ENCODE peak calls at places on chromosomes 11 and 22, in seven cellular contexts. W, Q, D, Y, O, T and J are unnamed samples.

GRCh38 chr22:11627436-11627797 is 3900.6 kb upstream of the OR11H1 start:
- DNase-seq in W (no peak), D (no peak), Y (no peak), O (peak), Q (no peak), T (no peak), J (no peak)

GRCh38 chr22:22925795-22926358 is 38.3 kb downstream of the IGLL5 start:
- DNase-seq in O (no peak), Q (no peak), T (no peak), D (no peak), Y (no peak), W (no peak), J (no peak)

GRCh38 chr22:38110008-38110862 is at the start of gene BAIAP2L2:
- DNase-seq in Y (peak), D (no peak), O (peak), Q (peak), W (no peak), T (no peak), J (no peak)

GRCh38 chr11:96157517-96157873 is 185.5 kb downstream of the MAML2 start:
- DNase-seq in W (no peak), D (no peak), Q (no peak), T (no peak), O (no peak), Y (no peak), J (no peak)

GRCh38 chr11:60169264-60169915 is 13.5 kb downstream of the MS4A6A start:
- DNase-seq in W (peak), T (peak), O (no peak), Y (peak), D (no peak), Q (no peak), J (no peak)

GRCh38 chr11:18844753-18845367 is 53.3 kb upstream of the PTPN5 start:
- DNase-seq in W (no peak), T (no peak), Q (no peak), D (no peak), Y (no peak), O (no peak), J (no peak)

GRCh38 chr11:131561486-131561885 is 191.1 kb downstream of the NTM start:
- DNase-seq in Y (no peak), D (no peak), W (no peak), T (no peak), O (no peak), Q (no peak), J (no peak)

GRCh38 chr22:48103126-48103875 is 1340.9 kb downstream of the TBC1D22A start:
- DNase-seq in Y (no peak), T (no peak), D (no peak), Q (no peak), O (no peak), W (no peak), J (no peak)

GRCh38 chr11:17273668-17274321 is 2.7 kb upstream of the NUCB2 start:
- DNase-seq in W (no peak), D (no peak), T (no peak), Y (no peak), Q (peak), O (no peak), J (no peak)

GRCh38 chr11:57711414-57712255 is at the start of gene MED19:
- DNase-seq in T (peak), Y (peak), Q (peak), O (peak), D (peak), W (peak), J (peak)

GRCh38 chr11:116144387-116144958 is 628.3 kb downstream of the BUD13 start:
- DNase-seq in D (no peak), O (no peak), W (no peak), Y (no peak), T (no peak), Q (no peak), J (no peak)

GRCh38 chr11:65274734-65275682 is 13.2 kb downstream of the POLA2 start:
- DNase-seq in T (peak), O (peak), W (peak), Y (peak), D (peak), Q (peak), J (no peak)

GRCh38 chr11:35617687-35618496 is at the start of gene FJX1:
- DNase-seq in Q (peak), Y (no peak), T (peak), D (no peak), O (peak), W (peak), J (peak)

GRCh38 chr11:34174411-34175041 is 69.1 kb downstream of the NAT10 start:
- DNase-seq in T (peak), Y (peak), W (peak), O (peak), Q (peak), D (peak), J (peak)

GRCh38 chr11:99814021-99814420 is 793.3 kb downstream of the CNTN5 start:
- DNase-seq in Q (no peak), O (no peak), Y (no peak), W (no peak), D (no peak), T (no peak), J (no peak)

GRCh38 chr11:43578346-43579170 is 102.0 kb upstream of the HSD17B12 start:
- DNase-seq in W (no peak), O (no peak), T (no peak), Y (no peak), Q (no peak), D (no peak), J (no peak)

GRCh38 chr22:36325163-36326031 is 62.4 kb downstream of the MYH9 start:
- DNase-seq in O (peak), W (no peak), Y (no peak), T (peak), D (peak), Q (peak), J (no peak)

GRCh38 chr22:42831712-42832111 is 25.4 kb downstream of the ARFGAP3 start:
- DNase-seq in Y (no peak), O (no peak), W (no peak), Q (no peak), T (no peak), D (no peak), J (no peak)

GRCh38 chr11:2135018-2135569 is 4.1 kb downstream of the IGF2 start:
- DNase-seq in T (no peak), Y (no peak), Q (no peak), W (no peak), D (no peak), O (peak), J (no peak)

GRCh38 chr22:36334838-36335603 is 52.7 kb downstream of the MYH9 start:
- DNase-seq in D (peak), T (no peak), Y (no peak), O (peak), Q (no peak), W (no peak), J (no peak)

GRCh38 chr11:111963786-111964385 is 26.7 kb downstream of the DIXDC1 start:
- DNase-seq in D (no peak), T (no peak), Q (no peak), W (no peak), O (no peak), Y (no peak), J (no peak)